ENCODE peak calls at places on chromosomes 12 and 14, in nine cellular contexts. Q is NCI-H1694 treated with DMSO at 0.1 percent for 48 hours; V is stimulated activated effector memory CD8-positive, alpha-beta T cell treated with anti-CD3 and anti-CD28 coated beads, Interleukin-12 subunit alpha, Interleukin-12 subunit beta, amount 100 ng/mL, for 72 hours; M is skeletal muscle cell; D is PC-3; L is dorsolateral prefrontal cortex; H is ureter; R is fibroblast of the conjunctiva; W is NCI-H1417 treated with DMSO at 0.1 percent for 48 hours. T is an unnamed sample.

GRCh38 chr12:101939856-101940265 is 62.5 kb downstream of the DRAM1 start:
- DNase-seq in V (peak; percentile 38), Q (peak; percentile 48), R (peak; percentile 76), D (peak; percentile 77), H (peak; percentile 62), L (no peak), M (peak; percentile 29), W (peak; percentile 27), T (peak; percentile 69)

GRCh38 chr12:72273851-72274284 is 1.7 kb downstream of the TRHDE start:
- DNase-seq in Q (no peak), H (no peak), M (no peak), D (peak; percentile 54), R (no peak), L (no peak), V (no peak), W (no peak), T (peak; percentile 62)

GRCh38 chr14:96734076-96734622 is 63.0 kb upstream of the VRK1 start:
- DNase-seq in L (no peak), V (no peak), Q (no peak), W (no peak), M (no peak), R (no peak), D (no peak), H (no peak), T (no peak)

GRCh38 chr14:38254565-38255407 is 1.1 kb downstream of the CLEC14A start:
- DNase-seq in W (no peak), Q (no peak), D (no peak), L (peak; percentile 46), V (no peak), M (no peak), H (no peak), R (no peak), T (no peak)

GRCh38 chr12:58414398-58414871 is 473.1 kb downstream of the ATP23 start:
- DNase-seq in Q (no peak), L (no peak), M (peak; percentile 36), W (no peak), H (no peak), D (peak; percentile 94), R (no peak), V (no peak), T (no peak)

GRCh38 chr12:108515916-108516315 is 839 bp downstream of the FICD start:
- DNase-seq in R (no peak), L (no peak), W (no peak), Q (no peak), D (peak; percentile 25), V (no peak), M (no peak), H (no peak), T (no peak)

GRCh38 chr12:52156757-52157565 is 34.9 kb downstream of the KRT80 start:
- DNase-seq in V (peak; percentile 64), R (peak; percentile 30), L (peak; percentile 82), Q (no peak), H (peak; percentile 88), M (no peak), D (peak; percentile 86), W (no peak), T (peak; percentile 89)

GRCh38 chr12:68403711-68404110 is 71.5 kb upstream of the MDM1 start:
- DNase-seq in M (no peak), R (no peak), Q (no peak), L (no peak), W (no peak), D (no peak), H (no peak), V (no peak), T (no peak)

GRCh38 chr12:80045594-80045993 is 53.7 kb upstream of the OTOGL start:
- DNase-seq in H (no peak), L (no peak), D (peak; percentile 90), Q (no peak), R (no peak), M (peak; percentile 56), V (no peak), W (no peak), T (no peak)

GRCh38 chr14:31596691-31597090 is 35.5 kb downstream of the NUBPL start:
- DNase-seq in V (no peak), D (no peak), Q (no peak), W (no peak), M (no peak), R (no peak), H (no peak), L (no peak), T (no peak)

GRCh38 chr14:74620497-74620921 is 8.5 kb upstream of the LTBP2 start:
- DNase-seq in R (no peak), H (no peak), D (peak; percentile 93), L (no peak), M (peak; percentile 90), Q (no peak), W (no peak), V (no peak), T (no peak)

GRCh38 chr12:96047621-96048211 is 12.3 kb upstream of the LTA4H start:
- DNase-seq in L (no peak), V (no peak), W (no peak), R (no peak), H (peak; percentile 50), Q (peak; percentile 45), D (peak; percentile 97), M (no peak), T (no peak)

GRCh38 chr12:48768147-48768546 is 20.7 kb downstream of the ADCY6 start:
- DNase-seq in R (no peak), W (no peak), V (no peak), Q (no peak), D (no peak), H (no peak), L (no peak), M (no peak), T (no peak)

GRCh38 chr12:44847888-44848770 is 28.0 kb downstream of the NELL2 start:
- DNase-seq in R (no peak), Q (no peak), M (no peak), W (no peak), L (no peak), H (no peak), V (peak; percentile 25), D (no peak), T (no peak)

GRCh38 chr14:54829486-54830224 is 73.0 kb downstream of the GCH1 start:
- DNase-seq in M (no peak), R (no peak), W (no peak), Q (no peak), D (no peak), V (no peak), L (no peak), H (no peak), T (no peak)

GRCh38 chr14:59424707-59425106 is 40.5 kb downstream of the GPR135 start:
- DNase-seq in W (no peak), D (no peak), H (no peak), M (no peak), L (no peak), V (no peak), R (peak; percentile 34), Q (no peak), T (peak; percentile 91)

GRCh38 chr14:99260652-99261551 is 11.1 kb downstream of the BCL11B start:
- DNase-seq in W (no peak), R (no peak), H (no peak), Q (peak; percentile 41), V (no peak), L (no peak), M (no peak), D (no peak), T (no peak)

GRCh38 chr12:67795235-67795634 is 146.7 kb downstream of the DYRK2 start:
- DNase-seq in L (no peak), D (peak; percentile 60), Q (no peak), H (no peak), V (no peak), W (no peak), M (no peak), R (no peak), T (no peak)

GRCh38 chr14:104151028-104151385 is 12.6 kb downstream of the KIF26A start:
- DNase-seq in Q (no peak), W (no peak), L (no peak), R (no peak), M (no peak), H (no peak), V (no peak), D (no peak), T (no peak)

GRCh38 chr14:67186789-67187188 is 2.5 kb upstream of the GARIN2 start:
- DNase-seq in V (no peak), Q (no peak), H (no peak), M (no peak), R (no peak), D (peak; percentile 45), W (no peak), L (no peak), T (no peak)

GRCh38 chr14:63174760-63175191 is 29.5 kb upstream of the RHOJ start:
- DNase-seq in V (no peak), D (peak; percentile 63), M (no peak), R (peak; percentile 47), Q (peak; percentile 72), L (no peak), W (peak; percentile 54), H (no peak), T (no peak)

GRCh38 chr12:68175566-68176033 is 16.1 kb upstream of the IFNG start:
- DNase-seq in H (no peak), L (no peak), M (no peak), D (no peak), R (no peak), V (peak; percentile 40), W (no peak), Q (no peak), T (no peak)

GRCh38 chr12:981176-981828 is 9.7 kb upstream of the ERC1 start:
- DNase-seq in R (no peak), W (no peak), H (no peak), D (peak; percentile 83), Q (no peak), V (no peak), L (no peak), M (no peak), T (no peak)

GRCh38 chr12:100403446-100403845 is 46.6 kb downstream of the SLC17A8 start:
- DNase-seq in H (no peak), R (no peak), V (no peak), D (peak; percentile 74), M (no peak), W (no peak), L (no peak), Q (no peak), T (no peak)

GRCh38 chr12:123270380-123271181 is 1.1 kb downstream of the CDK2AP1 start:
- DNase-seq in W (no peak), H (peak; percentile 56), Q (no peak), R (no peak), L (no peak), V (no peak), M (no peak), D (no peak), T (peak; percentile 64)